ENCODE peak calls at places on chromosomes 11 and 22, in six cellular contexts. One of them, this sample, is unnamed.

GRCh38 chr11:25587496-25587895 is 744.4 kb upstream of the ANO3 start:
- DNase-seq in GM12878: no peak
- DNase-seq in HepG2: no peak
- DNase-seq in H1: no peak
- DNase-seq in NT2/D1: no peak
- DNase-seq in HCT116: no peak
- DNase-seq in this sample: no peak

GRCh38 chr11:122137081-122137793 is 21.2 kb upstream of the BLID start:
- DNase-seq in H1: no peak
- DNase-seq in NT2/D1: no peak
- DNase-seq in HepG2: no peak
- DNase-seq in HCT116: peak; percentile 79
- DNase-seq in GM12878: no peak
- DNase-seq in this sample: no peak

GRCh38 chr22:19565921-19566598 is 41.9 kb upstream of the CLDN5 start:
- DNase-seq in HepG2: no peak
- DNase-seq in H1: no peak
- DNase-seq in HCT116: no peak
- DNase-seq in GM12878: no peak
- DNase-seq in NT2/D1: no peak
- DNase-seq in this sample: peak; percentile 24

GRCh38 chr11:6353367-6353987 is 33.2 kb upstream of the CAVIN3 start:
- DNase-seq in H1: peak; percentile 78
- DNase-seq in HCT116: peak; percentile 88
- DNase-seq in NT2/D1: peak; percentile 90
- DNase-seq in HepG2: peak; percentile 94
- DNase-seq in GM12878: peak; percentile 25
- DNase-seq in this sample: peak; percentile 61

GRCh38 chr11:2681408-2682145 is 18.2 kb downstream of the KCNQ1OT1 start:
- DNase-seq in HCT116: no peak
- DNase-seq in GM12878: no peak
- DNase-seq in HepG2: no peak
- DNase-seq in H1: no peak
- DNase-seq in NT2/D1: no peak
- DNase-seq in this sample: peak; percentile 34

GRCh38 chr11:23973244-23973643 is 523.6 kb upstream of the LUZP2 start:
- DNase-seq in GM12878: no peak
- DNase-seq in NT2/D1: no peak
- DNase-seq in HepG2: no peak
- DNase-seq in H1: no peak
- DNase-seq in HCT116: no peak
- DNase-seq in this sample: no peak

GRCh38 chr11:63511349-63511748 is 5.5 kb downstream of the LGALS12 start:
- DNase-seq in GM12878: no peak
- DNase-seq in HCT116: no peak
- DNase-seq in NT2/D1: no peak
- DNase-seq in HepG2: no peak
- DNase-seq in H1: no peak
- DNase-seq in this sample: no peak

GRCh38 chr11:126115820-126116319 is 53.2 kb upstream of the CDON start:
- DNase-seq in NT2/D1: no peak
- DNase-seq in HCT116: peak; percentile 7
- DNase-seq in HepG2: peak; percentile 93
- DNase-seq in H1: no peak
- DNase-seq in GM12878: no peak
- DNase-seq in this sample: peak; percentile 23

GRCh38 chr11:93024376-93024775 is 54.9 kb downstream of the MTNR1B start:
- DNase-seq in HCT116: no peak
- DNase-seq in H1: no peak
- DNase-seq in GM12878: no peak
- DNase-seq in NT2/D1: no peak
- DNase-seq in HepG2: no peak
- DNase-seq in this sample: no peak

GRCh38 chr22:37931893-37932389 is 21.5 kb downstream of the C22orf23 start:
- DNase-seq in H1: no peak
- DNase-seq in HCT116: no peak
- DNase-seq in GM12878: no peak
- DNase-seq in HepG2: no peak
- DNase-seq in NT2/D1: no peak
- DNase-seq in this sample: no peak

GRCh38 chr22:37933711-37934376 is 19.6 kb downstream of the C22orf23 start:
- DNase-seq in H1: peak; percentile 98
- DNase-seq in GM12878: peak; percentile 28
- DNase-seq in HCT116: peak; percentile 83
- DNase-seq in HepG2: peak; percentile 83
- DNase-seq in NT2/D1: peak; percentile 83
- DNase-seq in this sample: peak; percentile 90

GRCh38 chr22:37930952-37931440 is 22.4 kb downstream of the C22orf23 start:
- DNase-seq in HCT116: no peak
- DNase-seq in GM12878: no peak
- DNase-seq in NT2/D1: no peak
- DNase-seq in H1: no peak
- DNase-seq in HepG2: no peak
- DNase-seq in this sample: no peak

GRCh38 chr22:37932401-37932800 is 21.0 kb downstream of the C22orf23 start:
- DNase-seq in NT2/D1: no peak
- DNase-seq in HCT116: no peak
- DNase-seq in H1: no peak
- DNase-seq in GM12878: no peak
- DNase-seq in HepG2: no peak
- DNase-seq in this sample: no peak

DNA sequence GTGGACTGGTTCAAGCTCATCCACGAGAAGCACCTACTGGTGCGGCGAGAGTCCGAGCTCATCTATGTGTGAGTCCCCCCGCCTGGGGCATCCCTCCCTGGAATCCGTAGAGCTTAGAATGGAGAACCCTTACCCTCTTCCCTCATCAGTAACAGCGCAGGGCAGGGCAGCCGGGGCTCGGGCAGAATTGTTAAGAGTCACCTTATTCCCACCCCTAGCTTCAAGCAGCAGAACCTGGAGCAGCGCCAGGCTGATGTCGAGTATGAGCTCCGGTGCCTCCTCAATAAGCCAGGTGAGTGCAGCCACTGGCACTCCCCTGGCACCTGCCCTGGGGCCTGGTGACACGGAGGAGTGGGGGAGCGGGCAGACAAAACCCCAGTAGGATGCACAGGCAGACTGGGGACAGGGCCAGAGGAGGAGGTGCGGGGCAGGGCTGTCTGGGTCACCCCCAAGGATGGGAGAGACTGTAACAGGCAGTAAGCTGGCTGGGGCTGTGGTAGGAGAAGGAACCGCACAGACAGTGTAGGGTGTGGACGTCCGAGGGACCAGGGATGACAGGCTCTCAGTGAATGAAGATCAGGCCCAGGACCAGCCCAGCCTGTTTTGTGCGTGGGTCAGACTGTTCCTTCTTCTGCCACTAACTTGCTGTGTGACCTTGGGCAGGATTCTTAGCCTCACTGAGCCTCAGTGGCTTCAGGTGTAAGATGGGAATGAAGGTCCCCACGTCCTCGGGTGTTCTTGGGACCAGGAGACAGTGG is 20.4 kb downstream of the C22orf23 start:
- DNase-seq in H1: no peak
- DNase-seq in NT2/D1: no peak
- DNase-seq in HepG2: no peak
- DNase-seq in HCT116: no peak
- DNase-seq in GM12878: no peak
- DNase-seq in this sample: no peak
- TF ChIP-seq ZNF274 in H1: no peak
- TF ChIP-seq ZNF274 in NT2/D1: no peak
- TF ChIP-seq ZNF274 in HepG2: no peak
- TF ChIP-seq ZNF274 in HCT116: no peak
- TF ChIP-seq ZNF274 in GM12878: no peak
- TF ChIP-seq ZNF274 in this sample: no peak

GRCh38 chr22:22886546-22886945 is 1.1 kb upstream of the IGLL5 start:
- DNase-seq in HepG2: no peak
- DNase-seq in NT2/D1: no peak
- DNase-seq in HCT116: no peak
- DNase-seq in GM12878: no peak
- DNase-seq in H1: no peak
- DNase-seq in this sample: peak; percentile 47

GRCh38 chr22:22890085-22890484 is 2.5 kb downstream of the IGLL5 start:
- DNase-seq in NT2/D1: no peak
- DNase-seq in HepG2: no peak
- DNase-seq in GM12878: no peak
- DNase-seq in H1: no peak
- DNase-seq in HCT116: no peak
- DNase-seq in this sample: peak; percentile 54

GRCh38 chr22:22884888-22885840 is 2.5 kb upstream of the IGLL5 start:
- DNase-seq in H1: no peak
- DNase-seq in HepG2: no peak
- DNase-seq in GM12878: no peak
- DNase-seq in NT2/D1: no peak
- DNase-seq in HCT116: no peak
- DNase-seq in this sample: peak; percentile 49

GRCh38 chr22:22888509-22889353 is 1.1 kb downstream of the IGLL5 start:
- DNase-seq in HCT116: no peak
- DNase-seq in HepG2: no peak
- DNase-seq in NT2/D1: no peak
- DNase-seq in GM12878: no peak
- DNase-seq in H1: no peak
- DNase-seq in this sample: peak; percentile 49

DNA sequence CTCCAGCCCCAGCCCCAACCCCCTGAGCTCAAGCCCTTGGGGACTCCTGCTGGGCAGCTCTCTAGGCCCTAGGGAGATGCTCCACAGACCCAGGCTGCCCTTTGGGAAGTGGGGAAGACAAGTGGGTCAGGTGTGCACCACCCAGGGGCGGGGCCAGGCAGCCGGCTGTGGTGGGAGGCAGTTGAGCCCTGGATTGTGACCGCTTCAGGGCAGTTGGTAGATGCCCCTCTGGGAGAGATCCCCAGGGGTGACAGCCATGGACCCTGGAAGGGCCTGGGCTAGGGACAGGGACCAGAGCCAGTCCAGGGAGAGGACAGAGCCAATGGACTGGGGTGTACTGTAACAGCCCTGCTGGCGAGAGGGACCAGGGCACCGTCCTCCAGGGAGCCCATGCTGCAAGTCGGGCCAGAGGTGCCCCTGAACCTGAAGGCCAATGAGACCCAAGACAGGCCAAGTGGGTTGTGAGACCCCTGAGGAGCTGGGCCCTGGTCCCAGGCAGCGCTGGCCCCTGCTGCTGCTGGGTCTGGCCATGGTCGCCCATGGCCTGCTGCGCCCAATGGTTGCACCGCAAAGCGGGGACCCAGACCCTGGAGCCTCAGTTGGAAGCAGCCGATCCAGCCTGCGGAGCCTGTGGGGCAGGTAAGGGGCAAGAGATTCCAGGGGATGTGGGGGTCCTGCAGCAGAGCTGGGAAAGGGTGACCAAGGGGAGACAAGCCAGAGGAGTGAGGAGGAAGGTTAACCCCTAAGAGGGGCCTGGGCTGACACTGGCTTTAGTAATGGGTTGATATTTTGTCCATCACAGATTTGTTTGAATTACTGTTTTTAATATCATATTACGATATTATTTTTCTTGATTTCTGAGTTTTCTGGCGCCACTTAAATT is at the start of gene IGLL5:
- DNase-seq in NT2/D1: no peak
- DNase-seq in GM12878: no peak
- DNase-seq in HCT116: no peak
- DNase-seq in HepG2: no peak
- DNase-seq in H1: no peak
- DNase-seq in this sample: peak; percentile 55
- H3K9ac ChIP-seq in NT2/D1: no peak within 1 kb of the TSS
- H3K9ac ChIP-seq in GM12878: no peak within 1 kb of the TSS
- H3K9ac ChIP-seq in HCT116: no peak within 1 kb of the TSS
- H3K9ac ChIP-seq in HepG2: no peak within 1 kb of the TSS
- H3K9ac ChIP-seq in H1: no peak within 1 kb of the TSS
- H3K9ac ChIP-seq in this sample: peak within 1 kb of the TSS; percentile 11

DNA sequence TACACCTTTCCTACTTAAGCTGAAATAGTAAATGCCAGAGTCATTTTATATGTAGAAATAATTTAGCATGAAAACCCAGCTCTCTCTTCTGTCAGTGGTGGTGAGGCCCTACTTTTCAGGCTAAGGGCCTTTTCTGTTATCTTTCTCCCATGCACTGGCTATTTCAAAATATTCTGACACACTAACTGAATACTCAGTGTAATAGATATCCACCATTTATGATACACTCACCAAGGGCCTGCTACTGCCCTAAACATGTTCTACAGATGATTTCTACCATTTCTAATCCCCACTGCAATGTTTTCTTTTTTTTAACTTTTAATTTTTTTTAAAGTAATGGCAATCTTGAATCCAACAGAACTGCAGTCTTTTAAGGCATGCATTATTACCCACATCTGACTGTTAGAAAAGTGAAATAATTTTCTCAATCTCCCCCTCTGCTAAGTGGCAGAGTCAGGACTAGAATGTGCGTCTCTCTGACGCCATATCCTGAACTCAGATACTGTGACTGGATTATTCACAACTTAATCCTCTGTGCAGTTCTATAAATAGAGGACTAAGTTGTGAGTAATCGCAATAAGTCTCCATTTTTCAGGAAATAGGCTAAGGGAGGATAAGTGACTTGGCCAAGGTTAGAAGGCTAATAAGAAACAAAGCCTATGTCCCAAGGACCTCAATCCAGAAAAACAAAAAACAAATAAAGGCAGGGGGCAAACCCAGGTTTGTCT is 44.0 kb downstream of the GRAMD1B start:
- DNase-seq in NT2/D1: no peak
- DNase-seq in HepG2: no peak
- DNase-seq in HCT116: no peak
- DNase-seq in H1: no peak
- DNase-seq in GM12878: no peak
- DNase-seq in this sample: no peak
- TF ChIP-seq ZNF274 in NT2/D1: no peak
- TF ChIP-seq ZNF274 in HepG2: no peak
- TF ChIP-seq ZNF274 in HCT116: no peak
- TF ChIP-seq ZNF274 in H1: no peak
- TF ChIP-seq ZNF274 in GM12878: no peak
- TF ChIP-seq ZNF274 in this sample: no peak

DNA sequence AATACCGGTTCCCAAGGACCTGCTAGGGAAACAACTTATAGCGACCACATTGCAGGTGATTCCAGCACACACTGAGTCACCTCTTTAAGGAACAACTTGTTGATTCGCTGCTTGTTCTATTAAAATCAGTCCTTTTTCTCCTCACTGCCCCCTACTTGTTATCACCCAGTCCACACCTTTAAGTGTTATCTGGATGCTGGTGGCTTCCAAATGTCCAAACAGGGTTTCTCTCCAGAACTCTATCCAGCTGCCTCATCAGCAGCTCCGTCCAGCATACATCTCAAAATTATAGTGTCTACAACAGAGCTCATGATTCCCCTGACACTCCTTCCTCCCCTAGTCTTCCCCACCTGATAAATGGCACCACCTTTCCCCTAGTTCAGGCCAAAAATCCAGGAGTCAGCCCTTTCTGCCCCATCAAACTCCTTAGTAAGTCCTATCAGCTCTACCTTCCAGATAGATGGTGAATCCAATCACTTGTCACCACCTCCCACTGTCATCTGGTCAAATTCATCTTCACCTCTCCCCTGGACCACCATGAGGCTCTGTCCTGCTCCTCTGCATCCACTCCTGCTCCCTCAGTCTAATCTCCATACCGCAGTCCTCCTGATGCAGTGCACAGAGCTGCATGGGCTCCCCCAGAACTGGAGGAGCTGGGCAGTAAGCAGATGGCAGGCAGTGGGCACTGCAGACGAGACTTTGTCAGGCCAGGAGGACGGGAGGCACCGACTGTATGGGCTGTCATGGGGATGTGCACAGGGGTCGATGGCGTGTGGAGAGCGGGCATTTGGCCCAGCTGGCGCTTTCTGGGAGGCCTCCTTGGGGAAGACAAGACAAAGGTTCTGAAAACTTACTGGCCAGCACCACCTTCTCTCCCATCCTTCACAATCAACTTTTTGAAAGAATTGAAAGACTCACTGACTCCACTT is 19.3 kb downstream of the IL10RA start:
- DNase-seq in HepG2: no peak
- DNase-seq in HCT116: no peak
- DNase-seq in NT2/D1: no peak
- DNase-seq in H1: peak; percentile 22
- DNase-seq in GM12878: no peak
- DNase-seq in this sample: peak; percentile 78
- H3K9ac ChIP-seq in HepG2: no peak overlapping the region
- H3K9ac ChIP-seq in HCT116: no peak overlapping the region
- H3K9ac ChIP-seq in NT2/D1: no peak overlapping the region
- H3K9ac ChIP-seq in H1: no peak overlapping the region
- H3K9ac ChIP-seq in GM12878: no peak overlapping the region
- H3K9ac ChIP-seq in this sample: peak overlapping the region; percentile 12

This sample was measured in K562.